ENCODE peak calls at places on chromosomes 13 and 19, in nine cellular contexts. One of them, this sample, is unnamed.

GRCh38 chr19:49339364-49340068 is 4.3 kb downstream of the CD37 start:
- DNase-seq in left cardiac atrium: peak
- DNase-seq in HFFc6: no peak
- DNase-seq in activated T-cell treated with anti-CD3 and anti-CD28 coated beads, Interleukin-2, amount 50 U/mL, for 72 hours: no peak
- DNase-seq in caudate nucleus: peak
- DNase-seq in CD4-positive, alpha-beta T cell: no peak
- DNase-seq in mesenteric fat pad: peak
- DNase-seq in SW 1271: no peak
- DNase-seq in heart right ventricle: peak
- DNase-seq in this sample: peak

GRCh38 chr19:4369888-4370260 is 26.5 kb downstream of the MPND start:
- DNase-seq in left cardiac atrium: no peak
- DNase-seq in HFFc6: no peak
- DNase-seq in activated T-cell treated with anti-CD3 and anti-CD28 coated beads, Interleukin-2, amount 50 U/mL, for 72 hours: peak
- DNase-seq in caudate nucleus: peak
- DNase-seq in CD4-positive, alpha-beta T cell: peak
- DNase-seq in mesenteric fat pad: no peak
- DNase-seq in SW 1271: no peak
- DNase-seq in heart right ventricle: no peak
- DNase-seq in this sample: no peak

GRCh38 chr13:27678306-27679040 is 56.8 kb downstream of the POLR1D start:
- DNase-seq in left cardiac atrium: no peak
- DNase-seq in HFFc6: no peak
- DNase-seq in activated T-cell treated with anti-CD3 and anti-CD28 coated beads, Interleukin-2, amount 50 U/mL, for 72 hours: no peak
- DNase-seq in caudate nucleus: no peak
- DNase-seq in CD4-positive, alpha-beta T cell: no peak
- DNase-seq in mesenteric fat pad: no peak
- DNase-seq in SW 1271: no peak
- DNase-seq in heart right ventricle: no peak
- DNase-seq in this sample: no peak

GRCh38 chr13:113458218-113459065 is 5.2 kb upstream of the ADPRHL1 start:
- DNase-seq in left cardiac atrium: no peak
- DNase-seq in HFFc6: no peak
- DNase-seq in activated T-cell treated with anti-CD3 and anti-CD28 coated beads, Interleukin-2, amount 50 U/mL, for 72 hours: no peak
- DNase-seq in caudate nucleus: no peak
- DNase-seq in CD4-positive, alpha-beta T cell: no peak
- DNase-seq in mesenteric fat pad: peak
- DNase-seq in SW 1271: no peak
- DNase-seq in heart right ventricle: peak
- DNase-seq in this sample: no peak

GRCh38 chr13:61423879-61424278 is 8.2 kb upstream of the PCDH20 start:
- DNase-seq in left cardiac atrium: no peak
- DNase-seq in HFFc6: no peak
- DNase-seq in activated T-cell treated with anti-CD3 and anti-CD28 coated beads, Interleukin-2, amount 50 U/mL, for 72 hours: no peak
- DNase-seq in caudate nucleus: no peak
- DNase-seq in CD4-positive, alpha-beta T cell: no peak
- DNase-seq in mesenteric fat pad: no peak
- DNase-seq in SW 1271: no peak
- DNase-seq in heart right ventricle: no peak
- DNase-seq in this sample: no peak

GRCh38 chr13:30864352-30865130 is 41.5 kb upstream of the MEDAG start:
- DNase-seq in left cardiac atrium: no peak
- DNase-seq in HFFc6: peak
- DNase-seq in activated T-cell treated with anti-CD3 and anti-CD28 coated beads, Interleukin-2, amount 50 U/mL, for 72 hours: no peak
- DNase-seq in caudate nucleus: no peak
- DNase-seq in CD4-positive, alpha-beta T cell: no peak
- DNase-seq in mesenteric fat pad: peak
- DNase-seq in SW 1271: no peak
- DNase-seq in heart right ventricle: no peak
- DNase-seq in this sample: no peak

GRCh38 chr13:100809856-100810255 is 135.3 kb upstream of the TMTC4 start:
- DNase-seq in left cardiac atrium: no peak
- DNase-seq in HFFc6: no peak
- DNase-seq in activated T-cell treated with anti-CD3 and anti-CD28 coated beads, Interleukin-2, amount 50 U/mL, for 72 hours: no peak
- DNase-seq in caudate nucleus: no peak
- DNase-seq in CD4-positive, alpha-beta T cell: no peak
- DNase-seq in mesenteric fat pad: no peak
- DNase-seq in SW 1271: no peak
- DNase-seq in heart right ventricle: no peak
- DNase-seq in this sample: no peak

GRCh38 chr13:90416519-90416918 is 931.0 kb upstream of the MIR17HG start:
- DNase-seq in left cardiac atrium: no peak
- DNase-seq in HFFc6: peak
- DNase-seq in activated T-cell treated with anti-CD3 and anti-CD28 coated beads, Interleukin-2, amount 50 U/mL, for 72 hours: no peak
- DNase-seq in caudate nucleus: no peak
- DNase-seq in CD4-positive, alpha-beta T cell: no peak
- DNase-seq in mesenteric fat pad: no peak
- DNase-seq in SW 1271: no peak
- DNase-seq in heart right ventricle: no peak
- DNase-seq in this sample: no peak

GRCh38 chr13:27953671-27954405 is 15.3 kb downstream of the CDX2 start:
- DNase-seq in left cardiac atrium: peak
- DNase-seq in HFFc6: peak
- DNase-seq in activated T-cell treated with anti-CD3 and anti-CD28 coated beads, Interleukin-2, amount 50 U/mL, for 72 hours: peak
- DNase-seq in caudate nucleus: no peak
- DNase-seq in CD4-positive, alpha-beta T cell: peak
- DNase-seq in mesenteric fat pad: no peak
- DNase-seq in SW 1271: peak
- DNase-seq in heart right ventricle: peak
- DNase-seq in this sample: peak

GRCh38 chr13:113169277-113170272 is 11.1 kb downstream of the PROZ start:
- DNase-seq in left cardiac atrium: no peak
- DNase-seq in HFFc6: no peak
- DNase-seq in activated T-cell treated with anti-CD3 and anti-CD28 coated beads, Interleukin-2, amount 50 U/mL, for 72 hours: no peak
- DNase-seq in caudate nucleus: no peak
- DNase-seq in CD4-positive, alpha-beta T cell: no peak
- DNase-seq in mesenteric fat pad: no peak
- DNase-seq in SW 1271: no peak
- DNase-seq in heart right ventricle: peak
- DNase-seq in this sample: no peak

GRCh38 chr13:24050292-24050711 is 110.2 kb upstream of the SPATA13 start:
- DNase-seq in left cardiac atrium: no peak
- DNase-seq in HFFc6: peak
- DNase-seq in activated T-cell treated with anti-CD3 and anti-CD28 coated beads, Interleukin-2, amount 50 U/mL, for 72 hours: no peak
- DNase-seq in caudate nucleus: peak
- DNase-seq in CD4-positive, alpha-beta T cell: no peak
- DNase-seq in mesenteric fat pad: no peak
- DNase-seq in SW 1271: no peak
- DNase-seq in heart right ventricle: no peak
- DNase-seq in this sample: peak

GRCh38 chr13:67125681-67126080 is 104.5 kb downstream of the PCDH9 start:
- DNase-seq in left cardiac atrium: no peak
- DNase-seq in HFFc6: no peak
- DNase-seq in activated T-cell treated with anti-CD3 and anti-CD28 coated beads, Interleukin-2, amount 50 U/mL, for 72 hours: no peak
- DNase-seq in caudate nucleus: no peak
- DNase-seq in CD4-positive, alpha-beta T cell: no peak
- DNase-seq in mesenteric fat pad: no peak
- DNase-seq in SW 1271: no peak
- DNase-seq in heart right ventricle: no peak
- DNase-seq in this sample: no peak

GRCh38 chr19:5080030-5080644 is 111.2 kb downstream of the KDM4B start:
- DNase-seq in left cardiac atrium: no peak
- DNase-seq in HFFc6: no peak
- DNase-seq in activated T-cell treated with anti-CD3 and anti-CD28 coated beads, Interleukin-2, amount 50 U/mL, for 72 hours: no peak
- DNase-seq in caudate nucleus: peak
- DNase-seq in CD4-positive, alpha-beta T cell: no peak
- DNase-seq in mesenteric fat pad: no peak
- DNase-seq in SW 1271: no peak
- DNase-seq in heart right ventricle: no peak
- DNase-seq in this sample: no peak

GRCh38 chr19:18687740-18688465 is 4.4 kb downstream of the CRTC1 start:
- DNase-seq in left cardiac atrium: no peak
- DNase-seq in HFFc6: no peak
- DNase-seq in activated T-cell treated with anti-CD3 and anti-CD28 coated beads, Interleukin-2, amount 50 U/mL, for 72 hours: no peak
- DNase-seq in caudate nucleus: no peak
- DNase-seq in CD4-positive, alpha-beta T cell: no peak
- DNase-seq in mesenteric fat pad: no peak
- DNase-seq in SW 1271: no peak
- DNase-seq in heart right ventricle: no peak
- DNase-seq in this sample: no peak

GRCh38 chr19:13172335-13173128 is 22.3 kb downstream of the IER2 start:
- DNase-seq in left cardiac atrium: peak
- DNase-seq in HFFc6: peak
- DNase-seq in activated T-cell treated with anti-CD3 and anti-CD28 coated beads, Interleukin-2, amount 50 U/mL, for 72 hours: peak
- DNase-seq in caudate nucleus: no peak
- DNase-seq in CD4-positive, alpha-beta T cell: peak
- DNase-seq in mesenteric fat pad: peak
- DNase-seq in SW 1271: peak
- DNase-seq in heart right ventricle: peak
- DNase-seq in this sample: peak

GRCh38 chr13:27797228-27797624 is 4.9 kb downstream of the GSX1 start:
- DNase-seq in left cardiac atrium: no peak
- DNase-seq in HFFc6: peak
- DNase-seq in activated T-cell treated with anti-CD3 and anti-CD28 coated beads, Interleukin-2, amount 50 U/mL, for 72 hours: no peak
- DNase-seq in caudate nucleus: no peak
- DNase-seq in CD4-positive, alpha-beta T cell: no peak
- DNase-seq in mesenteric fat pad: peak
- DNase-seq in SW 1271: no peak
- DNase-seq in heart right ventricle: no peak
- DNase-seq in this sample: no peak

GRCh38 chr13:75666646-75667351 is 30.7 kb downstream of the LMO7 start:
- DNase-seq in left cardiac atrium: no peak
- DNase-seq in HFFc6: peak
- DNase-seq in activated T-cell treated with anti-CD3 and anti-CD28 coated beads, Interleukin-2, amount 50 U/mL, for 72 hours: no peak
- DNase-seq in caudate nucleus: no peak
- DNase-seq in CD4-positive, alpha-beta T cell: no peak
- DNase-seq in mesenteric fat pad: no peak
- DNase-seq in SW 1271: no peak
- DNase-seq in heart right ventricle: no peak
- DNase-seq in this sample: no peak

GRCh38 chr19:27974082-27974513 is 1238.9 kb downstream of the UQCRFS1 start:
- DNase-seq in left cardiac atrium: peak
- DNase-seq in HFFc6: peak
- DNase-seq in activated T-cell treated with anti-CD3 and anti-CD28 coated beads, Interleukin-2, amount 50 U/mL, for 72 hours: peak
- DNase-seq in caudate nucleus: peak
- DNase-seq in CD4-positive, alpha-beta T cell: no peak
- DNase-seq in mesenteric fat pad: no peak
- DNase-seq in SW 1271: peak
- DNase-seq in heart right ventricle: no peak
- DNase-seq in this sample: peak

GRCh38 chr19:7328647-7329046 is 20.1 kb upstream of the ARHGEF18 start:
- DNase-seq in left cardiac atrium: no peak
- DNase-seq in HFFc6: no peak
- DNase-seq in activated T-cell treated with anti-CD3 and anti-CD28 coated beads, Interleukin-2, amount 50 U/mL, for 72 hours: no peak
- DNase-seq in caudate nucleus: no peak
- DNase-seq in CD4-positive, alpha-beta T cell: no peak
- DNase-seq in mesenteric fat pad: no peak
- DNase-seq in SW 1271: no peak
- DNase-seq in heart right ventricle: no peak
- DNase-seq in this sample: no peak

GRCh38 chr19:8145969-8146368 is 3.4 kb downstream of the FBN3 start:
- DNase-seq in left cardiac atrium: no peak
- DNase-seq in HFFc6: no peak
- DNase-seq in activated T-cell treated with anti-CD3 and anti-CD28 coated beads, Interleukin-2, amount 50 U/mL, for 72 hours: no peak
- DNase-seq in caudate nucleus: no peak
- DNase-seq in CD4-positive, alpha-beta T cell: no peak
- DNase-seq in mesenteric fat pad: no peak
- DNase-seq in SW 1271: no peak
- DNase-seq in heart right ventricle: no peak
- DNase-seq in this sample: no peak

GRCh38 chr19:38837304-38837626 is 5.7 kb upstream of the ECH1 start:
- DNase-seq in left cardiac atrium: no peak
- DNase-seq in HFFc6: no peak
- DNase-seq in activated T-cell treated with anti-CD3 and anti-CD28 coated beads, Interleukin-2, amount 50 U/mL, for 72 hours: no peak
- DNase-seq in caudate nucleus: no peak
- DNase-seq in CD4-positive, alpha-beta T cell: no peak
- DNase-seq in mesenteric fat pad: no peak
- DNase-seq in SW 1271: no peak
- DNase-seq in heart right ventricle: no peak
- DNase-seq in this sample: peak

GRCh38 chr13:49560270-49561063 is 24.9 kb downstream of the RCBTB1 start:
- DNase-seq in left cardiac atrium: peak
- DNase-seq in HFFc6: no peak
- DNase-seq in activated T-cell treated with anti-CD3 and anti-CD28 coated beads, Interleukin-2, amount 50 U/mL, for 72 hours: no peak
- DNase-seq in caudate nucleus: no peak
- DNase-seq in CD4-positive, alpha-beta T cell: no peak
- DNase-seq in mesenteric fat pad: no peak
- DNase-seq in SW 1271: no peak
- DNase-seq in heart right ventricle: no peak
- DNase-seq in this sample: no peak

GRCh38 chr19:47315125-47315821 is 5.6 kb downstream of the C5AR1 start:
- DNase-seq in left cardiac atrium: peak
- DNase-seq in HFFc6: peak
- DNase-seq in activated T-cell treated with anti-CD3 and anti-CD28 coated beads, Interleukin-2, amount 50 U/mL, for 72 hours: peak
- DNase-seq in caudate nucleus: peak
- DNase-seq in CD4-positive, alpha-beta T cell: no peak
- DNase-seq in mesenteric fat pad: no peak
- DNase-seq in SW 1271: peak
- DNase-seq in heart right ventricle: peak
- DNase-seq in this sample: no peak

GRCh38 chr13:111494641-111495040 is 174.2 kb downstream of the TEX29 start:
- DNase-seq in left cardiac atrium: no peak
- DNase-seq in HFFc6: no peak
- DNase-seq in activated T-cell treated with anti-CD3 and anti-CD28 coated beads, Interleukin-2, amount 50 U/mL, for 72 hours: no peak
- DNase-seq in caudate nucleus: no peak
- DNase-seq in CD4-positive, alpha-beta T cell: no peak
- DNase-seq in mesenteric fat pad: peak
- DNase-seq in SW 1271: no peak
- DNase-seq in heart right ventricle: no peak
- DNase-seq in this sample: no peak

This sample was measured in right cardiac atrium.